ENCODE peak calls at places on chromosomes 3 and 15, in nine cellular contexts. G is CD8-positive, alpha-beta memory T cell; B is ascending aorta; K is fibroblast of mammary gland; X is IMR-90; H is MG63; I is HFF-Myc; Q is right cardiac atrium; V is kidney. S is an unnamed sample.

GRCh38 chr15:60507596-60508424 is 28.9 kb upstream of the ICE2 start:
- DNase-seq in G (peak), B (no peak), K (peak), X (peak), H (peak), I (peak), Q (no peak), V (no peak), S (no peak)

GRCh38 chr15:67148196-67148701 is 82.8 kb downstream of the SMAD3 start:
- DNase-seq in G (no peak), B (no peak), K (peak), X (peak), H (peak), I (no peak), Q (no peak), V (no peak), S (peak)

GRCh38 chr15:58521293-58521991 is 89.7 kb downstream of the LIPC start:
- DNase-seq in G (no peak), B (peak), K (peak), X (peak), H (peak), I (peak), Q (peak), V (peak), S (peak)

GRCh38 chr15:45457641-45458539 is 64.7 kb downstream of the SLC30A4 start:
- DNase-seq in G (peak), B (no peak), K (peak), X (peak), H (peak), I (peak), Q (peak), V (no peak), S (no peak)

GRCh38 chr15:22227411-22227810 is 147.1 kb downstream of the OR4M2 start:
- DNase-seq in G (no peak), B (peak), K (no peak), X (no peak), H (no peak), I (no peak), Q (no peak), V (peak), S (no peak)

GRCh38 chr3:150227839-150228238 is 180.3 kb upstream of the TSC22D2 start:
- DNase-seq in G (peak), B (no peak), K (peak), X (peak), H (peak), I (no peak), Q (peak), V (peak), S (no peak)

GRCh38 chr3:129399895-129400357 is 28.5 kb downstream of the EFCAB12 start:
- DNase-seq in G (no peak), B (no peak), K (peak), X (no peak), H (no peak), I (no peak), Q (no peak), V (peak), S (no peak)

GRCh38 chr15:72285927-72286516 is 13.7 kb upstream of the PARP6 start:
- DNase-seq in G (peak), B (no peak), K (no peak), X (peak), H (peak), I (no peak), Q (peak), V (no peak), S (no peak)

GRCh38 chr15:40070166-40070557 is 31.2 kb upstream of the SRP14 start:
- DNase-seq in G (no peak), B (no peak), K (no peak), X (no peak), H (no peak), I (no peak), Q (no peak), V (no peak), S (no peak)

GRCh38 chr3:77188210-77188609 is 148.3 kb downstream of the ROBO2 start:
- DNase-seq in G (no peak), B (no peak), K (no peak), X (no peak), H (no peak), I (no peak), Q (no peak), V (no peak), S (no peak)

GRCh38 chr15:44157679-44158078 is 37.4 kb downstream of the FRMD5 start:
- DNase-seq in G (no peak), B (no peak), K (peak), X (peak), H (no peak), I (peak), Q (no peak), V (no peak), S (peak)

GRCh38 chr15:63019539-63020109 is 22.9 kb upstream of the TPM1 start:
- DNase-seq in G (no peak), B (no peak), K (peak), X (peak), H (peak), I (peak), Q (peak), V (no peak), S (no peak)

GRCh38 chr3:9339750-9340449 is 23.0 kb upstream of the THUMPD3 start:
- DNase-seq in G (no peak), B (no peak), K (peak), X (peak), H (no peak), I (no peak), Q (no peak), V (no peak), S (no peak)

GRCh38 chr3:55030938-55031337 is 103.1 kb upstream of the LRTM1 start:
- DNase-seq in G (no peak), B (no peak), K (no peak), X (peak), H (no peak), I (no peak), Q (no peak), V (no peak), S (no peak)

GRCh38 chr3:10614160-10614559 is 108.8 kb upstream of the ATP2B2 start:
- DNase-seq in G (no peak), B (no peak), K (no peak), X (no peak), H (no peak), I (no peak), Q (no peak), V (no peak), S (no peak)

GRCh38 chr15:31333119-31333518 is 6.5 kb downstream of the KLF13 start:
- DNase-seq in G (no peak), B (no peak), K (no peak), X (no peak), H (no peak), I (no peak), Q (no peak), V (no peak), S (no peak)

GRCh38 chr15:99511865-99512632 is 53.7 kb upstream of the MEF2A start:
- DNase-seq in G (no peak), B (no peak), K (no peak), X (no peak), H (no peak), I (no peak), Q (peak), V (peak), S (peak)

GRCh38 chr3:50324351-50325144 is 2.0 kb upstream of the HYAL2 start:
- DNase-seq in G (peak), B (no peak), K (peak), X (peak), H (peak), I (no peak), Q (peak), V (no peak), S (peak)

GRCh38 chr3:178950676-178951075 is 120.9 kb downstream of the ZMAT3 start:
- DNase-seq in G (no peak), B (no peak), K (no peak), X (no peak), H (no peak), I (no peak), Q (no peak), V (no peak), S (no peak)

GRCh38 chr15:42141795-42142667 is 14.4 kb downstream of the PLA2G4F start:
- DNase-seq in G (no peak), B (no peak), K (no peak), X (no peak), H (no peak), I (no peak), Q (no peak), V (peak), S (no peak)

GRCh38 chr3:11168406-11168805 is 14.1 kb downstream of the HRH1 start:
- DNase-seq in G (no peak), B (no peak), K (no peak), X (no peak), H (no peak), I (no peak), Q (no peak), V (no peak), S (no peak)

GRCh38 chr3:38601971-38602550 is 47.4 kb downstream of the SCN5A start:
- DNase-seq in G (no peak), B (no peak), K (no peak), X (no peak), H (no peak), I (no peak), Q (no peak), V (peak), S (no peak)

GRCh38 chr3:171005648-171006047 is 20.9 kb downstream of the SLC2A2 start:
- DNase-seq in G (no peak), B (no peak), K (peak), X (no peak), H (peak), I (no peak), Q (no peak), V (no peak), S (no peak)

GRCh38 chr15:41536866-41537265 is 7.2 kb downstream of the RPAP1 start:
- DNase-seq in G (no peak), B (no peak), K (no peak), X (no peak), H (no peak), I (no peak), Q (no peak), V (no peak), S (no peak)

GRCh38 chr3:166195808-166196207 is 358.6 kb upstream of the BCHE start:
- DNase-seq in G (no peak), B (no peak), K (no peak), X (peak), H (no peak), I (no peak), Q (no peak), V (no peak), S (no peak)

GRCh38 chr15:79433610-79434009 is 1.5 kb downstream of the MINAR1 start:
- DNase-seq in G (no peak), B (no peak), K (no peak), X (no peak), H (no peak), I (no peak), Q (no peak), V (no peak), S (no peak)

GRCh38 chr3:23612296-23612891 is 193.4 kb upstream of the UBE2E1 start:
- DNase-seq in G (no peak), B (no peak), K (peak), X (peak), H (no peak), I (no peak), Q (peak), V (no peak), S (peak)

GRCh38 chr3:52055537-52056351 is 627 bp downstream of the DUSP7 start:
- DNase-seq in G (peak), B (no peak), K (peak), X (peak), H (peak), I (no peak), Q (peak), V (peak), S (no peak)

GRCh38 chr3:102053375-102053989 is 204.2 kb downstream of the NFKBIZ start:
- DNase-seq in G (no peak), B (no peak), K (peak), X (peak), H (peak), I (no peak), Q (no peak), V (no peak), S (peak)

GRCh38 chr3:62229201-62229600 is 144.1 kb downstream of the FEZF2 start:
- DNase-seq in G (no peak), B (no peak), K (no peak), X (no peak), H (no peak), I (no peak), Q (no peak), V (no peak), S (no peak)

GRCh38 chr3:168467085-168467714 is 371.5 kb upstream of the GOLIM4 start:
- DNase-seq in G (no peak), B (no peak), K (peak), X (peak), H (peak), I (peak), Q (no peak), V (no peak), S (no peak)

GRCh38 chr3:99638244-99638948 is at the start of gene COL8A1:
- DNase-seq in G (no peak), B (peak), K (peak), X (peak), H (peak), I (no peak), Q (peak), V (peak), S (peak)

GRCh38 chr3:39255503-39256325 is 24.1 kb downstream of the CX3CR1 start:
- DNase-seq in G (no peak), B (peak), K (no peak), X (no peak), H (no peak), I (no peak), Q (no peak), V (no peak), S (no peak)

GRCh38 chr15:31843426-31844055 is 186.8 kb upstream of the CHRNA7 start:
- DNase-seq in G (no peak), B (no peak), K (no peak), X (no peak), H (no peak), I (no peak), Q (no peak), V (no peak), S (no peak)

GRCh38 chr3:40097507-40098117 is 211.9 kb upstream of the EIF1B start:
- DNase-seq in G (no peak), B (no peak), K (no peak), X (no peak), H (no peak), I (no peak), Q (no peak), V (no peak), S (no peak)

GRCh38 chr3:154060606-154061380 is 60.4 kb upstream of the ARHGEF26 start:
- DNase-seq in G (no peak), B (no peak), K (peak), X (peak), H (no peak), I (no peak), Q (no peak), V (no peak), S (peak)

GRCh38 chr3:65596511-65597224 is 442.1 kb downstream of the MAGI1 start:
- DNase-seq in G (no peak), B (no peak), K (no peak), X (no peak), H (no peak), I (no peak), Q (no peak), V (no peak), S (no peak)

DNA sequence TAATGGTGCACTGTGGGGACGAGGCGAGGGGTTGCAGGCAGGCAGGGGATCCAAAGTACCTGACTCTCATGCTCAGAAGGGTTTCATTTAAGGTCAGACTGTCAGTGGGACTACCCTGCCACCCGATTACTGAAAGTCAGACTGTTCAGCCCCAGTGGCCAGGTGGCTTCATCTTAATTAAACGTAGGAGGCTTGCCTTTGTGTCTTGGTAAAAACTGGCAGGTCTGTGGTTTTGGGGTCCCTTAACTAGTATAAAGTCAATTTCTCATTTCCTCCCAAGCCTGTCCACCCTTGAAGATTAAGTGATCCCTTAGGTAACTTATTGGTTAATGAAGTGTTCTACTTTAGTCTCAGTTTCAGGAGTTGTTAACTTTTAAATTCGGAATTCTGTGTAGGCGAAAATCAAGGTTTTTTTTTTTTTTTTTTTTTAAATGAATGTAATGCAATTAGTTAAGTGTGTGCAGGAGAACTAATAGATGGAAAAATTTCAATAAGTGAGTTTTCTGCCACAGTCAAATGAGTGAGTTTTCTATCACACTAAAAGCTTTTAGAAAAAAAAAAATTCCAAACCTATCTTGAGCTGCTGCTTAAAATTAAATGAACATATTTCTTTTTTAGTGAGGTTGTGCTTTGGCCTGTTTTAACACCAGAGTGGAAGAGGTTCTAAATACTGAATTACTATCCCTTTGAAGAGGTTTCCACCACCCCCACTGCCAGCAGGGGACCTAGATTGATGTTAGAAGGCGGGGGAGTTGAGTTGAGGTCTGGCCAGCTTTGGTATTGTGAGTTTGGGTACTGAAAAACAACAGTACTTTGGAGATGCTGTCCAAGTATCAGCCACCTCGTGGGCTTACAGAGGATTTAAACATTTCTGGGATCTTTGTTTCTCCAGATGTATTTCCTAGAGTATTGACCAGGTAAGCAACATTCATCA is 15.2 kb downstream of the ITPR1 start:
- DNase-seq in G (no peak), B (no peak), K (no peak), X (no peak), H (no peak), I (no peak), Q (no peak), V (no peak), S (no peak)
- H3K4me3 ChIP-seq in G (no peak), B (no peak), K (no peak), X (no peak), H (no peak), I (no peak), Q (no peak), V (no peak), S (no peak)

GRCh38 chr15:37046876-37047614 is 53.3 kb downstream of the MEIS2 start:
- DNase-seq in G (no peak), B (no peak), K (peak), X (peak), H (no peak), I (no peak), Q (no peak), V (no peak), S (peak)

GRCh38 chr15:37041042-37041441 is 59.3 kb downstream of the MEIS2 start:
- DNase-seq in G (no peak), B (no peak), K (no peak), X (no peak), H (no peak), I (no peak), Q (no peak), V (no peak), S (no peak)

GRCh38 chr15:37041836-37042235 is 58.5 kb downstream of the MEIS2 start:
- DNase-seq in G (no peak), B (no peak), K (no peak), X (no peak), H (no peak), I (no peak), Q (no peak), V (no peak), S (no peak)

GRCh38 chr15:37045859-37046318 is 54.5 kb downstream of the MEIS2 start:
- DNase-seq in G (no peak), B (no peak), K (no peak), X (no peak), H (no peak), I (no peak), Q (no peak), V (no peak), S (no peak)

DNA sequence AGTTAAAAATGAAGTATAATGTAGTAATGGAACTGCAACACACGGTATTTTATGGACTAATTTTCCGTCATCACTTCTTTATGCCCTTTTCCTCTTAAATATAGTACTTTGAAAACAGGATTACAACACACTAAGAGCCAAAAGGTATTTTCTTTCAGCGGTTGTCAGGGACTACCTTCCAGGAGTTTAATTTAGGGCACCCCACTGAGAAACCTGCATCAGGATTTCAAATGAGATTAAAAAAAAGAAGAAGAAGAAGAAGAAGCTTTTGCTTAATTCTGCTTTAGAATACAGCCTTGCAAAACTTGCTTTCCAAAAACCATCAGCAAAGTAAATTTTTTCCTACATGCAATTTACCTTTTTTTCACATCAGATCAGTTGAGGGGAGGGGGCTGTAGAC is 55.1 kb downstream of the MEIS2 start:
- DNase-seq in G (no peak), B (no peak), K (no peak), X (no peak), H (no peak), I (no peak), Q (no peak), V (no peak), S (no peak)
- H3K4me3 ChIP-seq in G (no peak), B (no peak), K (no peak), X (no peak), H (no peak), I (no peak), Q (no peak), V (no peak), S (no peak)

DNA sequence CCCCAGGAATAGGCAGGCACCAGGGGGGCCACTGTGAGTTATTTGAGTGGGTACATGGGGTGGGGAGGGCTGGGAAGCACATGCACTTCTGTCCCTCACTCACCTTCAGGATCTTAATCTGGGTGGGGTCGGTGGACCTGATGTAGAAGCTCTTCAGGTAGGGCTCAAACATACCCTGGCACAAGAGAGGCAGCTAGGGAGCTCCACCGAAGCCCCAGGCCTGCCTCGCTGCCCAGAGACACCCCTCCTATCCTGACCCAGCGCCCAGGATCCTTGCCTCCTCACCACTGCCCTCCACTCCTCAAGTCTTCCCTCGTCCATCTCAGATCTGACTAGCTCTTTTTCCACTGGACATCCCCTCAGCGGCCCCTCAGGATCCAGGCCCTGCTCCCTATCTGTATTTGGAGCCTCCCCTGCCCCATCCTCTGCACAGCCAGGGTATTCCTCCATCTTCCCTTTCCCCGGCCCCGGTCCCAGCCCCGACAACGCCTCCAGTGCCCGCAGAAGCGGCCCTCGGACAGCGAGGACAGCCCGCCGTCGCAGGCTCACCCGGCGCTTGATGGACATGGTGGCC is 30.0 kb downstream of the AP3B2 start:
- DNase-seq in G (no peak), B (no peak), K (no peak), X (no peak), H (no peak), I (no peak), Q (no peak), V (no peak), S (no peak)
- H3K4me3 ChIP-seq in G (peak), B (no peak), K (no peak), X (no peak), H (no peak), I (no peak), Q (no peak), V (no peak), S (no peak)

DNA sequence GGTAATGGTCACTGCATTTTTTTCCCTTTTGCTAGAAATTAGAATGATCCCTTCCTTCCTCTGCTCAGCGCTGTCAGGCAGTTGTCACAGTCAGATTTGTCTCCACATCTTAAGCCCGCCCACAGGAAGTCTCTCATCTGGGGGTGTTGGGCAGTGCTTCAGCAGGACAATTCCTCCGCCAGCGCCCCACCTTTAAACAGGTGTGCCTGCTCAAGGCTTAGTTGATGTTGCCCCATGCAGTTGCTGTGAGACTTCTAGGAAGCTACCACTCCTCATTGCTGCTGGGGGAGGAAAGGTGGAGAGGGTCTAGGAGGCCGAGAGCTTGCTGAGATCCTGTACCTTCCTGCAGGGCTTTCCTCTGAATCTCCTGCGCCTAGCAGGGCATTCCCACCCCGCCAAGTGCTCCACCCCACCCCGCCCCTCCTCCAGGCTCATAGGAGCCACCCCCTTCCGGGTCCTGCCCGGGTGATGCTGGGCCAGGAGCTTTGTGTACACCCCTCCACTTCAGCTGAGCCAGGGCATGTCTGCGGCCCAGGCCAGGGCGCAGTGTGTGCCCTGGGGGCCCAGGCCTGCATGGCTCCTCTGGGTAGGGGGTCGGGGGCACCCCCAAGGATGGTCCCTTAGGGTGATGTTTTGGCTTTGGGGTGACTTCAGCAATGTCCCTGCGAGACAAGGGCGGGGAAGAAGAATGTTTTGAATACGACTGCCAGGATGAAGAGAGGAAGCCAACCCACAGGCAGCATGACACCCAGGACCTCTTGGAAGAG is 68.7 kb downstream of the TRAK1 start:
- DNase-seq in G (no peak), B (no peak), K (no peak), X (no peak), H (peak), I (no peak), Q (peak), V (peak), S (no peak)
- H3K4me3 ChIP-seq in G (no peak), B (peak), K (no peak), X (no peak), H (no peak), I (no peak), Q (peak), V (no peak), S (no peak)

S was measured in skeletal muscle cell.